ENCODE peak calls at places on chromosomes 2 and 18, in four cellular contexts. One of them, this sample, is unnamed. For H3K4me1 and H3K27me3, the result is how much of the 10 kb centered on the place peaks cover.

GRCh38 chr2:126975671-126976655 is 77.3 kb downstream of the TEX51 start:
- DNase-seq in K562: no peak
- DNase-seq in mammary epithelial cell: no peak
- DNase-seq in aorta: no peak
- DNase-seq in this sample: no peak

GRCh38 chr2:53403836-53404413 is 363.7 kb upstream of the CHAC2 start:
- DNase-seq in K562: no peak
- DNase-seq in mammary epithelial cell: peak
- DNase-seq in aorta: no peak
- DNase-seq in this sample: no peak

GRCh38 chr2:42098571-42099430 is 51.0 kb downstream of the PKDCC start:
- DNase-seq in mammary epithelial cell: no peak
- DNase-seq in K562: no peak
- DNase-seq in aorta: peak
- DNase-seq in this sample: no peak

GRCh38 chr2:199923924-199924323 is 12.8 kb downstream of the C2orf69 start:
- DNase-seq in K562: no peak
- DNase-seq in aorta: no peak
- DNase-seq in mammary epithelial cell: no peak
- DNase-seq in this sample: no peak

GRCh38 chr18:28177828-28178635 is 1.1 kb upstream of the CDH2 start:
- DNase-seq in mammary epithelial cell: peak
- DNase-seq in aorta: peak
- DNase-seq in K562: no peak
- DNase-seq in this sample: peak

GRCh38 chr2:240624011-240624949 is 1.0 kb upstream of the GPR35 start:
- DNase-seq in K562: no peak
- DNase-seq in aorta: peak
- DNase-seq in mammary epithelial cell: no peak
- DNase-seq in this sample: peak

GRCh38 chr18:31500161-31500688 is 2.2 kb downstream of the DSG2 start:
- DNase-seq in K562: no peak
- DNase-seq in aorta: no peak
- DNase-seq in mammary epithelial cell: no peak
- DNase-seq in this sample: no peak

GRCh38 chr2:102449370-102449974 is 23.6 kb upstream of the SLC9A4 start:
- DNase-seq in aorta: no peak
- DNase-seq in K562: peak
- DNase-seq in mammary epithelial cell: peak
- DNase-seq in this sample: peak

GRCh38 chr2:212520340-212520739 is 18.3 kb downstream of the ERBB4 start:
- DNase-seq in mammary epithelial cell: no peak
- DNase-seq in K562: no peak
- DNase-seq in aorta: no peak
- DNase-seq in this sample: peak

GRCh38 chr18:77803024-77803423 is 553.4 kb downstream of the GALR1 start:
- DNase-seq in aorta: no peak
- DNase-seq in K562: no peak
- DNase-seq in mammary epithelial cell: no peak
- DNase-seq in this sample: no peak

GRCh38 chr18:21851327-21851961 is 110.9 kb downstream of the MIB1 start:
- DNase-seq in K562: no peak
- DNase-seq in mammary epithelial cell: no peak
- DNase-seq in aorta: no peak
- DNase-seq in this sample: no peak

GRCh38 chr2:174597347-174598047 is at the start of gene WIPF1:
- DNase-seq in mammary epithelial cell: peak
- DNase-seq in K562: no peak
- DNase-seq in aorta: no peak
- DNase-seq in this sample: no peak

GRCh38 chr2:71333619-71334018 is 2.0 kb downstream of the ZNF638 start:
- DNase-seq in K562: no peak
- DNase-seq in aorta: no peak
- DNase-seq in mammary epithelial cell: peak
- DNase-seq in this sample: no peak

GRCh38 chr2:42031281-42031680 is 16.5 kb upstream of the PKDCC start:
- DNase-seq in aorta: no peak
- DNase-seq in mammary epithelial cell: no peak
- DNase-seq in K562: no peak
- DNase-seq in this sample: no peak

GRCh38 chr2:80410346-80410745 is 105.8 kb upstream of the LRRTM1 start:
- DNase-seq in K562: no peak
- DNase-seq in aorta: no peak
- DNase-seq in mammary epithelial cell: no peak
- DNase-seq in this sample: no peak

GRCh38 chr2:46331099-46331766 is 34.0 kb downstream of the EPAS1 start:
- DNase-seq in mammary epithelial cell: no peak
- DNase-seq in K562: no peak
- DNase-seq in aorta: no peak
- DNase-seq in this sample: peak

GRCh38 chr2:46328316-46328715 is 31.1 kb downstream of the EPAS1 start:
- DNase-seq in aorta: no peak
- DNase-seq in K562: no peak
- DNase-seq in mammary epithelial cell: no peak
- DNase-seq in this sample: no peak

GRCh38 chr2:46329340-46329739 is 32.1 kb downstream of the EPAS1 start:
- DNase-seq in mammary epithelial cell: no peak
- DNase-seq in aorta: no peak
- DNase-seq in K562: no peak
- DNase-seq in this sample: no peak

GRCh38 chr2:46327627-46328026 is 30.4 kb downstream of the EPAS1 start:
- DNase-seq in mammary epithelial cell: no peak
- DNase-seq in K562: peak
- DNase-seq in aorta: no peak
- DNase-seq in this sample: no peak

DNA sequence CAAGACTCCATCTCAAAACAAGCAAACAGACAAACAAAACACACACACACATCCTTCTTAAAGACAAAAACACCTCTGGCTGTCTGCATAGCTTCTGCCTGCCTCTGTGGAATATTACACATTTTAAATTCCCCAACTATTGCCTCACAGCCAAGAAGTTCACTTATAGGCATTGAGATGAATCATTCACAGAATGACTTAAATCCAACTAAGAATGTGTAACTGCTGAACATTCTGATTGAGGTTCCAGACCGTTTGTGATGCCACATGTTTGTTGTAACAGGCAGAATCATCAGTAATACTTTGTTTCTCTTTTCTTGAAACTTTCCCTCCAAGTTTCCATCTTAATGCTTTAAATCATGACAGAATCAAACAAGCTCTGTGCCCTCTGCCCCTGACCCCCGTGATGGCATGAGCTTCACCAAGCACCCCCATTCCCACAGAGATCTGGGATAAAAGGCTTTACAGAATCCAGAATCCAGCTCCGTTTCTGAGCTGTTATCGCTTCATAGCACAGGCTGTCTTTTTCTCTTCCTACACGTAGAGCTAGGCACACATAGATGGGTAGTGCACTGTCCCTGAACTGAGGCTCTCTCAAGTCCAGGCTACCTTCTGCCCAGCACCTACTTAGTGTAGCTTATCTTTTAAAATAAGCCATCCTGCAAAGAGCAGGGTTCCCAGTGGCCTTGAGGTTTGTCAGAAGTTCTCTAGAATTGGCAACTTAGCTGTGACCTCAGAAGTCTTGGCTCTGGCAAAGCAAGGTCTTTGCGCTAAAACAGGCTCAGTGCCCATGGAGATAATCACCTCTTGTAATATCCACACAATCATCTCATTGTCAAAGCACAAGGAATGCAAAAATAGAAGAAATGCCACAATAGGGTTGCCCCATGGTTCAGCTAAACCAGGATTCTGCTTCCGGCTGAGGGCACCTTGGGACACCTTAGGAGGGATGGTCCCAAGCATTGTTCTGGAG is 32.9 kb downstream of the EPAS1 start:
- DNase-seq in mammary epithelial cell: peak
- DNase-seq in K562: no peak
- DNase-seq in aorta: no peak
- DNase-seq in this sample: no peak
- H3K4me1 ChIP-seq in mammary epithelial cell: half or more
- H3K4me1 ChIP-seq in K562: under half
- H3K4me1 ChIP-seq in aorta: under half
- H3K4me1 ChIP-seq in this sample: half or more

DNA sequence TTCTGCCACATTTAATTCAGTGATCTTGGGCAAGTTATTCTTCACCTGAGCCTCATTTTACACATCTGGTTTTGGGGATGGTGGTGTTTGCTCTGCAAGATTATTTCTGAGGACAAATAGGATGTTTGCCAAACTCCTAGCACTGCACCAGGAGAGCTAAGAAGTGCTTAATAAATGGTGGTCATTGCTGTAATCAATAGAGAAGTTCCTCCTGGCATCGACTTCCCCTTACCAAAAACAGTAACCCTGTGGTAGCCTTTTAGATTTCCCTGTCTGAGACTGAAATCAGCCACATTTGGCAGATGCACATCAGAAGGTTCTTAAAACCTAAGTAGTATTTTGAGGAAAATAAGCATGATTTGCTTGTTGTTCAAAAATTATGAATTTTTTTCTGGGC is 2.3 kb downstream of the B3GNT2 start:
- DNase-seq in K562: no peak
- DNase-seq in aorta: no peak
- DNase-seq in mammary epithelial cell: no peak
- DNase-seq in this sample: no peak
- H3K4me3 ChIP-seq in K562: peak
- H3K4me3 ChIP-seq in aorta: peak
- H3K4me3 ChIP-seq in mammary epithelial cell: peak
- H3K4me3 ChIP-seq in this sample: peak

GRCh38 chr2:133657591-133657990 is 89.3 kb upstream of the NCKAP5 start:
- DNase-seq in mammary epithelial cell: no peak
- DNase-seq in aorta: no peak
- DNase-seq in K562: no peak
- DNase-seq in this sample: no peak

GRCh38 chr2:133655565-133656113 is 87.4 kb upstream of the NCKAP5 start:
- DNase-seq in aorta: no peak
- DNase-seq in K562: no peak
- DNase-seq in mammary epithelial cell: no peak
- DNase-seq in this sample: no peak

GRCh38 chr2:133658020-133658903 is 90.0 kb upstream of the NCKAP5 start:
- DNase-seq in mammary epithelial cell: no peak
- DNase-seq in K562: no peak
- DNase-seq in aorta: no peak
- DNase-seq in this sample: peak

GRCh38 chr2:133660511-133660910 is 92.2 kb upstream of the NCKAP5 start:
- DNase-seq in aorta: no peak
- DNase-seq in mammary epithelial cell: no peak
- DNase-seq in K562: no peak
- DNase-seq in this sample: no peak
- H3K27me3 ChIP-seq in aorta: under half
- H3K27me3 ChIP-seq in mammary epithelial cell: under half
- H3K27me3 ChIP-seq in K562: under half
- H3K27me3 ChIP-seq in this sample: under half

DNA sequence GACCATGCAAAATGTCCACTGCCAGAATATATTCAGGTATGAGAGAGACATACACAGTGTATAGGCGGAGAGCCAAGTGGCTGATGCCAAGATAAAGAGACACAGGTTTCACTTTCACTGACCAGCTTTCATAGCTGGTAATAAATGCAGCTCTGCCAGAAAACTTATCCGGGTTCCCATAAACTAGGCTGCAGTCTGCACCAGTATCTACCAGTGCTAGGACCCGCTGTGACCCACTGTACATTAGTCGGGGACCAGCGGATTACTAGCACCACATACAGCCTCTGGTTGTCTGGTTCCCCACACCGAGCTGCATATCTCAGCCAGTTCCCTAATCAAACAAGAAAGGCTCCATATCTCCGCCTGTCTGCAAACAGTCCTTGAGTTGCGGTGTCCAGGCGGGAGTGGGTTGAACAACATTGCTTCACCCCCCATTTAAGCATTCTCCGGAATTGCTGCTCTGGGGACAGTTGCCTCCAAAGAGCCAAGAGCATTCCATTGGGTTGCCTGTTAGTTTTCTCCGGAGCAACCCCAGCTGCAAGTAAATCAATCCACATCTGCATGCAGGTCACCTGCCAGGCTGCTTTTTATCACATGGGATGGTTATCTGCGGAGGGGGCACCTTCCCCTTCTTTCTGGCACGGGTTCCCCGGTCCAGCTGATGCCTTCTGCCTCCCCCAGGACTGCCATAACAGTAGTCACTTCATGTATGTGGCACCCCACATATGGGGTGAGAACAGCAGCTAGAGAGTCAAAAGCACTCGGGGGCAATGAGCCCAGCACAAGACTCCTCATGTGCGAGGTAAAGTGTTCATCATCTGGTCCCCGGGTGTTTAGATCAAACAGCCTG is 18.0 kb upstream of the KLHL23 start:
- DNase-seq in K562: peak
- DNase-seq in aorta: no peak
- DNase-seq in mammary epithelial cell: peak
- DNase-seq in this sample: peak
- H3K4me1 ChIP-seq in K562: under half
- H3K4me1 ChIP-seq in aorta: under half
- H3K4me1 ChIP-seq in mammary epithelial cell: under half
- H3K4me1 ChIP-seq in this sample: under half

GRCh38 chr2:15981646-15982045 is 41.3 kb downstream of the MYCN start:
- DNase-seq in mammary epithelial cell: no peak
- DNase-seq in K562: no peak
- DNase-seq in aorta: no peak
- DNase-seq in this sample: peak
- H3K4me3 ChIP-seq in mammary epithelial cell: no peak
- H3K4me3 ChIP-seq in K562: no peak
- H3K4me3 ChIP-seq in aorta: no peak
- H3K4me3 ChIP-seq in this sample: peak

GRCh38 chr2:173248381-173248780 is 106.3 kb upstream of the CDCA7 start:
- DNase-seq in K562: no peak
- DNase-seq in aorta: no peak
- DNase-seq in mammary epithelial cell: no peak
- DNase-seq in this sample: no peak
- H3K27me3 ChIP-seq in K562: under half
- H3K27me3 ChIP-seq in aorta: under half
- H3K27me3 ChIP-seq in mammary epithelial cell: under half
- H3K27me3 ChIP-seq in this sample: under half